ENCODE peak calls at places on chromosome X, in five cellular contexts. O is WERI-Rb-1, A is hepatocyte, I is AG09309, K is left ventricle myocardium inferior. Z is an unnamed sample.

GRCh38 chrX:50081282-50081955 is 119.4 kb downstream of the AKAP4 start:
- DNase-seq in K (peak; percentile 19), O (peak; percentile 22), I (no peak), A (peak; percentile 37), Z (no peak)

GRCh38 chrX:17226736-17227135 is 148.3 kb upstream of the NHS start:
- DNase-seq in A (no peak), O (no peak), K (no peak), I (no peak), Z (no peak)

GRCh38 chrX:75278991-75279390 is 5.1 kb downstream of the UPRT start:
- DNase-seq in I (no peak), A (no peak), K (no peak), O (no peak), Z (no peak)

GRCh38 chrX:38287669-38288068 is 39.6 kb downstream of the RPGR start:
- DNase-seq in I (no peak), O (no peak), A (no peak), K (no peak), Z (no peak)

GRCh38 chrX:15507005-15507404 is 6.4 kb downstream of the BMX start:
- DNase-seq in I (no peak), A (no peak), K (no peak), O (no peak), Z (no peak)

GRCh38 chrX:17547658-17548057 is 172.7 kb downstream of the NHS start:
- DNase-seq in O (no peak), A (peak; percentile 72), K (peak; percentile 21), I (no peak), Z (no peak)

GRCh38 chrX:115189110-115189509 is at the start of gene RBMXL3:
- DNase-seq in A (no peak), K (no peak), I (no peak), O (no peak), Z (no peak)

GRCh38 chrX:118727686-118728339 is 407 bp downstream of the IL13RA1 start:
- DNase-seq in O (peak; percentile 18), I (no peak), A (peak; percentile 64), K (peak; percentile 37), Z (no peak)

GRCh38 chrX:109890910-109891502 is 111.9 kb upstream of the TMEM164 start:
- DNase-seq in O (peak; percentile 73), I (peak; percentile 10), K (peak; percentile 15), A (peak; percentile 70), Z (no peak)

DNA sequence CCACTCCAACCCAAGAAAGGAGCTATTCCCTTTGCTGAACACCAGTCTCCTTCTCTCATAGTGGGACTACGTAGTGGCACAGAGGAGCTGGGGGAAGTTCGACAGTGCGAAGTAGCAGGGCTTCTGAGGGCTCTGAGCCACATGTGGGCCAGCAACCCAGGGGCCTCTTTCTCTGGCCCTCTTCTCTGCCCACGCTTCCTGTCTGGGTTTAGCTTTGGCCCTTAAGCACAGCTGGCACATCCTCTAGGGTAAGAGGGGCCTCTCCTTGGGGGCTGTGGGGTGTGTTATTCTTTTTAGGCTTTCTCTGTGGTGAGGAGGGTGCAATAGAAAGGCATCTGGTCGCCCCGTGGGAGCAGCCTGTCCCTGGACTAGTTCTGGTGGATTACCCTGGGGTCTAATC is 151.7 kb upstream of the RPS6KA3 start:
- DNase-seq in I (no peak), O (no peak), A (no peak), K (no peak), Z (no peak)
- H3K4me3 ChIP-seq in I (no peak overlapping the region), O (no peak overlapping the region), A (no peak overlapping the region), K (no peak overlapping the region), Z (no peak overlapping the region)

DNA sequence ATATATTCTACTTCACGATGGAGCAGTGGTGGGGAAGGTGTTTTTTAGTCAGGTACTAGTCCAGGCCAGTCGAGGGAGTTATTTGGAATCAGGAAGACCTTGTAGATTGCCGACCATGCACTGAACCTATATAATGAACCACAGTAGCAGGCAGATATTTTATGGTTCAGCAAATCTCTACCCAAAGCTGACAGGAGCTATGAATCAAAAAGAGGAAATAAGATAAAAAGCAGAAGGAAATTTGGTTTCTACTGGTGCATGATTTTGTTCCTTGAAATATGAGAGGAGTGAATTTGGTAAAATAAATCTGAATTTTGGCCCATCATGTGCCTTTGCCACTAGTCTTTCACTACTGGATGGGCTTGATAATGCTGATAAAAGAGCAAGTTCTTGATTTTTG is 924.3 kb upstream of the DIAPH2 start:
- DNase-seq in I (no peak), K (no peak), A (no peak), O (no peak), Z (no peak)
- H3K4me3 ChIP-seq in I (no peak overlapping the region), K (no peak overlapping the region), A (no peak overlapping the region), O (no peak overlapping the region), Z (no peak overlapping the region)

DNA sequence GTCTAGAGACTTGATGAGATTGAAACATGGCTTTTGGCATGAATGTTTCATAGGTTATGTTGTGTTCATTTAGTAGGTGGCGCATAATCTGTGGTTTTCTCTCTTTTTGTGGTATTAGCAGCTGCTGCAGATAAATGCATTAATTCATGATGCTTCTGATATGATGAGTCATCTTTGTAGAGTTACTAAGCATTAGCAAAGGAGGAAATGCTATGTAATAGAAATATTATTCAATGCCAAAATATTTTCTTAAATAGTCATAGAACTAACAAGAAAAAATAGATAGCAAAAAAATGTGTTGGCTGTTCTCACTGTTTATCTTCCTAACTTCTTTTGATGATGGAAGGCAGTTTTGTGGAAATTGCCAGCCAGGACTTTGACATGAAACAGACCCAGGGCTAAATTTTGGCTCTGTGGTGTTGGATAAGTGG is 3.6 kb downstream of the ZXDB start:
- DNase-seq in K (no peak), A (no peak), O (no peak), I (peak; percentile 44), Z (no peak)
- H3K4me3 ChIP-seq in K (peak overlapping the region; percentile 49), A (no peak overlapping the region), O (no peak overlapping the region), I (no peak overlapping the region), Z (peak overlapping the region; percentile 0)

GRCh38 chrX:136147966-136148365 is 633 bp downstream of the FHL1 start:
- DNase-seq in I (no peak), O (no peak), A (no peak), K (no peak), Z (no peak)
- H3K4me3 ChIP-seq in I (peak overlapping the region; percentile 53), O (peak overlapping the region; percentile 32), A (no peak overlapping the region), K (peak overlapping the region; percentile 81), Z (peak overlapping the region; percentile 51)

DNA sequence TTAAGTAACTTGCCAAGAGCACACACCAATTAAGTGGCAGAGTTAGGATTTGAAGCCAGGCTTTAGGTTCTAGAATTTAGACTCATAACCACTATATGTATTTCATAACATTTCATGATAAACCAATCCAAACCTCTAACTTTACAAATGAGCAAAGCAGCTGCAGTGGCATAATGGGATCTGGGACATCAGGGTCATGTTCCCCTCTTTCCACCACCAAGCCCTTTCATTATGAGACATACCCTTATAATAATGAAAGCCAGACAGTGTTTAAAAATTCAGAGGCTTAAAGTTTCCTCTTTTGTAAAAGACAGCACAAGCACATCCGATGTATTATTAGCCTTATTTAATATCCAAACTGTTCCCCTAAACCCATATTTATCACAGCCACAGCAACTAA is 28.3 kb upstream of the AMELX start:
- DNase-seq in O (no peak), A (no peak), I (no peak), K (no peak), Z (no peak)
- H3K4me3 ChIP-seq in O (no peak overlapping the region), A (no peak overlapping the region), I (no peak overlapping the region), K (peak overlapping the region; percentile 44), Z (no peak overlapping the region)

DNA sequence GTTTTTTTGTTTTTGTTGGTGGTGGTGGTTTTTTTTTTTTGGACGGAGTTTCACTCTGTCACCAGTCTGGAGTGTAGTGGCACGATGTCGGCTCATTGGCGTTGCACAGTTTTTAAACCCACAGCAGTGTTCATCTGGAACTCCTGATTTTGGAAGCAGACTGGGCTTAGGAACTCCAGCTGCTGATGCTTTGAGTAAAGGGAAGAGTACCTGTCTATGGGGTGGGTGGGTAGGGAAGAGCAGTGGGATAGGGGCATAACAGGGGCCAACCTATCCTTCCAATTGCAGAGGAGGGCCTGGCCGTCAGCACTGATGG is 2.0 kb downstream of the CD99 start:
- DNase-seq in O (no peak), I (no peak), K (no peak), A (no peak), Z (no peak)
- H3K4me3 ChIP-seq in O (no peak overlapping the region), I (peak overlapping the region; percentile 94), K (peak overlapping the region; percentile 99), A (peak overlapping the region; percentile 97), Z (peak overlapping the region; percentile 85)

Z was measured in epithelial cell of proximal tubule.